ENCODE peak calls at places on chromosomes 12 and 14, in nine cellular contexts. K is psoas muscle; G is HepG2; L is A549; C is stomach; X is naive thymus-derived CD4-positive, alpha-beta T cell; O is cardiac muscle cell; M is AG04449; J is neuronal stem cell. B is an unnamed sample.

GRCh38 chr12:10497602-10498001 is 8.1 kb upstream of the EIF2S3B start:
- DNase-seq in J (no peak), X (no peak), K (no peak), G (no peak), M (no peak), C (no peak), O (peak), L (no peak), B (no peak)

GRCh38 chr12:27460471-27460978 is 14.0 kb downstream of the SMCO2 start:
- DNase-seq in G (no peak), M (no peak), C (no peak), X (no peak), J (no peak), L (no peak), O (peak), K (no peak), B (no peak)

GRCh38 chr12:15728118-15728598 is 61.0 kb downstream of the EPS8 start:
- DNase-seq in G (no peak), O (peak), M (peak), K (no peak), X (no peak), L (peak), J (no peak), C (no peak), B (peak)

GRCh38 chr12:38662851-38663250 is 242.5 kb downstream of the CPNE8 start:
- DNase-seq in J (no peak), C (no peak), O (peak), G (no peak), L (no peak), K (no peak), M (no peak), X (no peak), B (no peak)

GRCh38 chr14:50839048-50839447 is 8.1 kb upstream of the NIN start:
- DNase-seq in C (no peak), X (no peak), L (no peak), G (peak), J (no peak), M (no peak), K (no peak), O (no peak), B (no peak)

GRCh38 chr14:73235531-73236155 is 1.7 kb upstream of the PAPLN start:
- DNase-seq in C (no peak), K (no peak), J (peak), O (peak), X (no peak), L (no peak), M (no peak), G (no peak), B (no peak)

GRCh38 chr14:77407158-77407557 is 16.2 kb downstream of the NOXRED1 start:
- DNase-seq in L (no peak), C (no peak), G (no peak), J (no peak), X (no peak), K (no peak), M (no peak), O (peak), B (no peak)

GRCh38 chr12:43776498-43776897 is 17.7 kb downstream of the IRAK4 start:
- DNase-seq in C (no peak), X (peak), G (peak), J (no peak), O (peak), K (no peak), L (peak), M (no peak), B (no peak)

GRCh38 chr12:69330475-69331473 is 17.4 kb upstream of the LYZ start:
- DNase-seq in L (no peak), X (peak), J (no peak), C (peak), M (no peak), G (no peak), K (no peak), O (no peak), B (no peak)

GRCh38 chr14:56195727-56196126 is 77.5 kb downstream of the PELI2 start:
- DNase-seq in J (no peak), L (no peak), C (no peak), O (peak), X (no peak), M (no peak), K (no peak), G (no peak), B (peak)

GRCh38 chr14:104221071-104221625 is 82.8 kb downstream of the KIF26A start:
- DNase-seq in C (no peak), X (no peak), G (no peak), L (no peak), J (no peak), K (peak), O (no peak), M (no peak), B (no peak)

GRCh38 chr12:38956337-38956736 is 50.9 kb upstream of the CPNE8 start:
- DNase-seq in L (no peak), C (no peak), G (no peak), J (no peak), K (no peak), O (peak), M (no peak), X (no peak), B (no peak)

GRCh38 chr12:94561943-94562411 is 88.4 kb downstream of the TMCC3 start:
- DNase-seq in L (no peak), G (no peak), M (no peak), C (peak), K (peak), J (no peak), O (no peak), X (no peak), B (no peak)

GRCh38 chr12:112239020-112239419 is 113.7 kb downstream of the TRAFD1 start:
- DNase-seq in M (no peak), O (no peak), C (no peak), L (no peak), X (no peak), K (no peak), G (peak), J (no peak), B (no peak)

GRCh38 chr12:50157259-50157658 is 9.9 kb downstream of the CERS5 start:
- DNase-seq in G (no peak), M (no peak), L (no peak), K (no peak), J (no peak), X (no peak), O (no peak), C (no peak), B (no peak)

GRCh38 chr14:23436327-23437141 is 1.1 kb upstream of the MYH7 start:
- DNase-seq in G (no peak), X (no peak), M (no peak), O (no peak), K (no peak), L (no peak), J (no peak), C (no peak), B (no peak)

GRCh38 chr12:122851820-122852219 is 16.6 kb downstream of the HIP1R start:
- DNase-seq in J (no peak), K (no peak), O (peak), X (no peak), C (no peak), M (no peak), L (no peak), G (no peak), B (peak)

GRCh38 chr14:85576848-85577541 is 47.1 kb downstream of the FLRT2 start:
- DNase-seq in M (no peak), G (no peak), J (no peak), X (no peak), L (no peak), C (no peak), K (no peak), O (no peak), B (no peak)

GRCh38 chr12:23729354-23729753 is 220.1 kb downstream of the SOX5 start:
- DNase-seq in C (no peak), X (no peak), M (no peak), J (no peak), L (no peak), K (no peak), O (peak), G (no peak), B (no peak)

GRCh38 chr12:6551496-6552139 is 4.2 kb downstream of the IFFO1 start:
- DNase-seq in G (no peak), C (no peak), L (no peak), X (no peak), O (peak), M (no peak), J (no peak), K (peak), B (no peak)

GRCh38 chr14:70821916-70822705 is 12.8 kb upstream of the MAP3K9 start:
- DNase-seq in M (no peak), G (no peak), L (peak), C (peak), K (peak), J (peak), X (peak), O (peak), B (peak)

GRCh38 chr14:81400852-81401251 is 728 bp upstream of the STON2 start:
- DNase-seq in C (peak), G (no peak), K (peak), M (peak), X (no peak), L (peak), J (no peak), O (peak), B (peak)

GRCh38 chr14:40003773-40004172 is 571.5 kb upstream of the FBXO33 start:
- DNase-seq in C (no peak), O (no peak), G (no peak), X (no peak), L (no peak), K (no peak), M (no peak), J (no peak), B (no peak)

GRCh38 chr12:26803552-26803951 is 29.4 kb downstream of the ITPR2 start:
- DNase-seq in X (no peak), J (no peak), K (no peak), M (peak), L (no peak), C (no peak), G (no peak), O (peak), B (no peak)

GRCh38 chr12:25833657-25834056 is 124.8 kb upstream of the RASSF8 start:
- DNase-seq in G (no peak), L (no peak), X (no peak), M (no peak), C (no peak), O (no peak), J (no peak), K (no peak), B (no peak)

GRCh38 chr12:3168775-3169221 is 91.6 kb downstream of the TSPAN9 start:
- DNase-seq in M (peak), C (no peak), L (peak), X (no peak), K (peak), J (no peak), O (peak), G (no peak), B (peak)

GRCh38 chr12:89951050-89951693 is 242.5 kb upstream of the ATP2B1 start:
- DNase-seq in J (no peak), M (no peak), C (no peak), G (no peak), O (no peak), L (peak), X (peak), K (no peak), B (no peak)

GRCh38 chr14:103546651-103547454 is 15.6 kb downstream of the BAG5 start:
- DNase-seq in C (peak), L (peak), M (no peak), O (peak), J (no peak), X (peak), K (peak), G (peak), B (no peak)

GRCh38 chr14:51357250-51357649 is 117.2 kb downstream of the TMX1 start:
- DNase-seq in X (no peak), M (no peak), O (peak), C (no peak), G (no peak), L (no peak), K (no peak), J (no peak), B (no peak)

GRCh38 chr12:13208533-13209278 is 12.2 kb downstream of the EMP1 start:
- DNase-seq in G (no peak), L (peak), J (no peak), O (peak), C (no peak), K (no peak), X (no peak), M (no peak), B (no peak)

GRCh38 chr12:9033244-9033887 is 44.0 kb downstream of the KLRG1 start:
- DNase-seq in L (no peak), C (no peak), J (no peak), K (no peak), M (no peak), X (no peak), G (peak), O (no peak), B (no peak)

GRCh38 chr12:9039397-9039977 is 50.1 kb downstream of the KLRG1 start:
- DNase-seq in O (peak), X (peak), K (no peak), L (peak), M (no peak), G (peak), J (peak), C (no peak), B (no peak)

GRCh38 chr12:9037431-9037830 is 48.1 kb downstream of the KLRG1 start:
- DNase-seq in O (no peak), X (no peak), C (no peak), J (no peak), L (no peak), K (no peak), M (no peak), G (no peak), B (no peak)

GRCh38 chr12:9034095-9034494 is 44.7 kb downstream of the KLRG1 start:
- DNase-seq in X (no peak), L (no peak), M (no peak), G (no peak), J (no peak), O (no peak), C (no peak), K (no peak), B (no peak)

GRCh38 chr12:9036227-9036626 is 46.9 kb downstream of the KLRG1 start:
- DNase-seq in C (no peak), M (no peak), K (no peak), X (no peak), G (no peak), L (no peak), O (no peak), J (no peak), B (no peak)
- H3K4me3 ChIP-seq in C (no peak), M (no peak), K (no peak), X (no peak), G (no peak), L (no peak), O (no peak), J (no peak), B (no peak)

DNA sequence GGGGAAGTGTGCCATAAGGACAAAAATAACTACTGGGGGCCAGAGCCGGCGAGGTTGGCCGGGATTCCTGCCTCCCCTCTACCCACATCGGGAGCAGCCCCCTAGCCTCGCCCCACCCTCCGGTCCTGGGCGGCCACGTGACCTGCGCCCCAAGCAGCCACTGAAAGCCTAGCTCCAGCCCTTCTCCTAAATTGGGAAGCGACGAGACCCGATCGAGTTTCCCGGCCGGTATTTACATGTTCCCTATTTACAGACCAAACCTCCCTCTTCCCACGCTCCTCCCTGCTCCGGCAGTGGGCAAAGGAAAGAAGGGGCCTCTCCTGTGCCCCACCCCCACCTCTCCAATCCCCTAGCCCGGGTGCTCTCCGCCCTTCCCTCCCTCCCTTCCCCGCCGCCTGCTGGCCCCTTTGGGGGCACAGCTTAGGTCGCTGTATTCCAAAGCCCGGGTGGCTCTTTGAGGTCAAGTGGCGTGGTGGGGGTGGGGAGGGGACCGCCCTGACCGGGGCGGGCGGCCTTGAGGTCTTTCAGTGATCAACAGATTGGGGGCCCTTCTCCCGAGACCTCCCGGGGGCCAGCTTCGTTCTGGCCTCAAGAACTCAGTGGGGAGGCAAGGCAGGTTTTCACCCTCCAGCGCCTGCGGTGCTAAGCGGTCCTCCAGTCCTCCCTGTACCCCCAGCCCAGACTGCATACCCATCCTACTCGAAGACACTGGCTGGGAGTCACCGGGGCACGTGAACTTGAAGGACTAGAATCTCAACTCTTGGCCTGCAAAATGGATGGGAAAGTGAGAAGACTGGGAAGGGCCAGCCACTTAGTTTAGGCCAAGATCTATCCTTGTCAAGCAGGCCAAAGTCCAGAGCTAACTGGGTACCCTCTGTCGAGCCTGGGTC is 6.3 kb upstream of the CTDSP2 start:
- DNase-seq in X (no peak), O (peak), L (no peak), M (no peak), G (peak), C (no peak), J (peak), K (peak), B (no peak)
- H3K4me3 ChIP-seq in X (no peak), O (no peak), L (no peak), M (no peak), G (peak), C (peak), J (peak), K (peak), B (peak)

DNA sequence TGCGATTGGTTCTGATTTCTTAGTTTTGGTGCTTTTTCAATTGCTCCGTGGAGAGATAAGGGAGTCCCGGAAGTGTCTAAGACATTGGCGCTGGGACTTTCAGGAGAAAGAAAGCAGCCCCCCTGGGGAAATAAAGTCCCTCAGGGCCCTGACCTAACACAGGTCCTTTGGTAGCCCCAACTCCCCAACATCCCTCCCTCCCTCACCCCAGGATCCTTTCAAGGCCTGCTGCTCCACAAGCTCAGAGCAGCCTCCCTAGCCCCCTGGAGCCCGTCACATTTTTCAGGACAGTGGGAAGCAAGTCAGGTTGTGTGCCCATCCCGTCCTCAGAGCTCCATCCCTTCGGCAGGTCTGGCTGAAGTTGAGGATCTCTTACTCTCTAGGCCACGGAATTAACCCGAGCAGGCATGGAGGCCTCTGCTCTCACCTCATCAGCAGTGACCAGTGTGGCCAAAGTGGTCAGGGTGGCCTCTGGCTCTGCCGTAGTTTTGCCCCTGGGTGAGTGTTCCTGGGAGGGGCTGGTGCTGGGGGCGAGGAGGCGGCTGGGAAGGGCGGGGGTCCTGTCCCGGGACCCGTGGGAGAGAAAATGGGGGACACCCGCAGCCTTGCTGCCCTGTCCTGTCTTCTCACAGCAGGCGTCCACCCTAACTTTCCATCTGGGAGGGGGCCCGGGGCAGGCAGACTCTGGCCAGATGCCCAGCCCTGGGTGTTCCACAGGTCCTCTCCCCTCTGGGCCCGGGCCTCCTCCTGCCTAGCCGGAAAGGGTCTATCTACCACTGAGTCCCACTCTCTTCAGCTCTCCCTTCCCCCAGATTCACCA is 950 bp downstream of the IFI27 start:
- DNase-seq in X (no peak), J (no peak), G (no peak), L (no peak), K (no peak), C (no peak), O (no peak), M (no peak), B (no peak)
- H3K4me3 ChIP-seq in X (no peak), J (no peak), G (no peak), L (no peak), K (peak), C (peak), O (no peak), M (no peak), B (no peak)

GRCh38 chr14:68474741-68475140 is 318.1 kb downstream of the ZFP36L1 start:
- DNase-seq in K (no peak), X (no peak), J (no peak), M (no peak), G (no peak), C (no peak), O (no peak), L (no peak), B (no peak)

GRCh38 chr14:68476965-68477455 is 315.9 kb downstream of the ZFP36L1 start:
- DNase-seq in K (no peak), G (no peak), C (no peak), O (no peak), M (no peak), J (no peak), X (no peak), L (no peak), B (no peak)

GRCh38 chr14:68473794-68474193 is 319.1 kb downstream of the ZFP36L1 start:
- DNase-seq in L (no peak), G (no peak), M (no peak), O (no peak), C (no peak), K (no peak), X (no peak), J (no peak), B (no peak)

GRCh38 chr14:68476212-68476964 is 316.5 kb downstream of the ZFP36L1 start:
- DNase-seq in L (no peak), G (peak), J (no peak), O (peak), C (no peak), K (peak), X (no peak), M (peak), B (peak)

GRCh38 chr14:68475802-68476201 is 317.1 kb downstream of the ZFP36L1 start:
- DNase-seq in G (no peak), M (no peak), O (no peak), J (no peak), K (no peak), L (no peak), X (no peak), C (no peak), B (no peak)
- H3K4me3 ChIP-seq in G (no peak), M (no peak), O (no peak), J (no peak), K (no peak), L (no peak), X (no peak), C (no peak), B (no peak)

GRCh38 chr12:113392563-113392962 is 11.1 kb downstream of the SDS start:
- DNase-seq in M (no peak), K (no peak), O (no peak), C (no peak), X (no peak), J (no peak), G (no peak), L (no peak), B (no peak)
- H3K4me3 ChIP-seq in M (no peak), K (no peak), O (no peak), C (no peak), X (no peak), J (no peak), G (no peak), L (no peak), B (no peak)